ENCODE peak calls at places on chromosomes 12 and 14, in nine cellular contexts. L, O, K, V, G, R, N, I and F are unnamed samples.

GRCh38 chr14:62056789-62057188 is 294.6 kb downstream of the SNAPC1 start:
- DNase-seq in L (no peak), O (no peak), K (no peak), V (no peak), G (no peak), R (no peak), N (no peak), I (no peak), F (no peak)

GRCh38 chr12:120620624-120621023 is 19.8 kb upstream of the CABP1 start:
- DNase-seq in L (no peak), O (peak; percentile 74), K (no peak), V (no peak), G (no peak), R (no peak), N (no peak), I (peak; percentile 85), F (no peak)

GRCh38 chr12:132866251-132866828 is 21.1 kb downstream of the CHFR start:
- DNase-seq in L (no peak), O (no peak), K (peak; percentile 71), V (no peak), G (no peak), R (no peak), N (peak; percentile 71), I (no peak), F (no peak)

GRCh38 chr12:100554608-100555077 is 18.8 kb upstream of the GAS2L3 start:
- DNase-seq in L (peak; percentile 55), O (no peak), K (peak; percentile 82), V (peak; percentile 69), G (no peak), R (no peak), N (peak; percentile 89), I (no peak), F (peak; percentile 38)

GRCh38 chr14:72810201-72810600 is 83.7 kb downstream of the DPF3 start:
- DNase-seq in L (no peak), O (no peak), K (no peak), V (no peak), G (no peak), R (no peak), N (no peak), I (peak; percentile 49), F (no peak)

GRCh38 chr14:29724991-29725390 is 202.7 kb downstream of the PRKD1 start:
- DNase-seq in L (peak; percentile 76), O (no peak), K (peak; percentile 49), V (no peak), G (no peak), R (no peak), N (peak; percentile 77), I (no peak), F (no peak)

GRCh38 chr12:96070670-96071279 is 35.4 kb upstream of the LTA4H start:
- DNase-seq in L (peak; percentile 21), O (peak; percentile 13), K (peak; percentile 28), V (no peak), G (no peak), R (no peak), N (peak; percentile 42), I (peak; percentile 48), F (peak; percentile 85)

GRCh38 chr12:21985155-21985554 is 43.9 kb upstream of the ABCC9 start:
- DNase-seq in L (no peak), O (no peak), K (no peak), V (no peak), G (no peak), R (no peak), N (no peak), I (no peak), F (no peak)

GRCh38 chr14:25041898-25042297 is 8.0 kb downstream of the STXBP6 start:
- DNase-seq in L (no peak), O (no peak), K (peak; percentile 13), V (no peak), G (no peak), R (no peak), N (no peak), I (no peak), F (no peak)

GRCh38 chr12:58860788-58861240 is 59.5 kb downstream of the LRIG3 start:
- DNase-seq in L (no peak), O (no peak), K (no peak), V (no peak), G (no peak), R (no peak), N (no peak), I (no peak), F (no peak)

GRCh38 chr12:66137937-66138336 is 7.4 kb upstream of the LLPH start:
- DNase-seq in L (no peak), O (no peak), K (no peak), V (no peak), G (no peak), R (no peak), N (no peak), I (no peak), F (no peak)

GRCh38 chr12:49762468-49762847 is 21.1 kb downstream of the TMBIM6 start:
- DNase-seq in L (no peak), O (no peak), K (no peak), V (no peak), G (no peak), R (no peak), N (no peak), I (no peak), F (no peak)

GRCh38 chr14:106318700-106319099 is 792.3 kb downstream of the TMEM121 start:
- DNase-seq in L (no peak), O (no peak), K (no peak), V (peak; percentile 57), G (no peak), R (no peak), N (no peak), I (peak; percentile 54), F (no peak)

DNA sequence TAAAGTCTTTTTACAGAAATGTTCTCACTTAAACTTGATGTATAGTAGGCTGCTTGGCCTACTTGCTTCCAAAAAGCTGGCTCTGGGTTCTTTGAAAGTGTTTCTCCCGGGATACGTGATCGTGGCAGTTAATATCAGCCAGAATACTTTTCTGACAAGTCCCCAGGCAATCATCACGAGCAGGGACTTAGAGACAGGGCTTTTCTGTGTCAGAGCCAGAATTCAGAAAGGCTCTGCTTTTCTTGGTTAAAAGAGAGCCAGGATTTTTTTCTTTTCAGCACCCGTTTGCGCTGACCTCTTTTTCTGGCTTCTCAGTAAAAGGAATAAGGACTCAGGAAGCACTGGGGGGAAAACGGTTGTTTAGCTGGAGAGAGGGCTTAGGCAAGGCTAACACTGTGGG is 57.8 kb upstream of the ARHGAP5 start:
- DNase-seq in L (no peak), O (no peak), K (no peak), V (no peak), G (no peak), R (no peak), N (no peak), I (no peak), F (no peak)
- H3K27ac ChIP-seq in L (no peak overlapping the region), O (no peak overlapping the region), K (no peak overlapping the region), V (no peak overlapping the region), G (no peak overlapping the region), R (peak overlapping the region; percentile 65), N (no peak overlapping the region), I (no peak overlapping the region), F (no peak overlapping the region)

DNA sequence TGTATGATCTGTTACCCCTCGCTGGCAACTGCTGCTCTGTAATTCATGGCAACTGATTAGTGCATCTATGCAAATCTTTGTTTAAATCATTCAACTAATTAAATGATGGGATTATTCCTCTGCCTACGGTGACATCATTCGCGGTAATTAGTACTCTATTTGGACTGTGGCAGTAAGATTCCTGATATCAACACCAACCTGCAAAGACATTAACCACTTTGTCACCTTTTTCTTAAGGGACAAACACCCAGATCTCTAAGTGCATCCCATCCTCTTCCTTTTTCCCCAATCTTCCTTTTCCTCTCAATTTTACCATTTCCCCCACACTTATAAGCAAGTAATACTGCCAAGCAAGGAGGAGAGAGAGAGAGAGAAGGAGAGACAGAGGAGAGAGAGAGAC is 2.4 kb upstream of the LMO3 start:
- DNase-seq in L (no peak), O (no peak), K (no peak), V (no peak), G (no peak), R (no peak), N (no peak), I (no peak), F (no peak)
- H3K4me3 ChIP-seq in L (no peak overlapping the region), O (no peak overlapping the region), K (no peak overlapping the region), V (no peak overlapping the region), G (no peak overlapping the region), R (no peak overlapping the region), N (no peak overlapping the region), I (no peak overlapping the region), F (peak overlapping the region; percentile 19)

DNA sequence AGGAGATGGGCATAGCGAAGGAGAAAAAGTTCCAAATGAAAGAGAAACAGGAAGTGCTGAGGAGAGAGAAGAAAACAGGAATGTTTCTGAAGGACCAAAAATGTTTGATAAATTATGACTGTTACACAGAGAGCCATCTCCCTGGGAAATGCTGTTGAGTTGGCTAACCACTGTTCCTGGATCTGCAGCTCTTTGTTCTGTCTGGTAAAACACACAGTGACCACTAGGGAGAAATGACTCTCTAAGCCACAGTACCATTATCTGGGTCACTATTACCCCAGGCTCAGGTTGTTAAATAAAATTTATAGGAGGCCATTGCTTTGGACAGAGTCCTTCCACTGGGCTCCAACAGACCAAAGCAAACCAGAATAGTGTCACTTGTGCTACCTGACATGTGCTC is 219.3 kb downstream of the CRADD start:
- DNase-seq in L (no peak), O (no peak), K (peak; percentile 35), V (no peak), G (no peak), R (no peak), N (no peak), I (no peak), F (no peak)
- TF ChIP-seq CTCF in L (peak; percentile 19), O (no peak), K (no peak), V (no peak), G (no peak), R (no peak), N (no peak), I (no peak), F (peak; percentile 21)

DNA sequence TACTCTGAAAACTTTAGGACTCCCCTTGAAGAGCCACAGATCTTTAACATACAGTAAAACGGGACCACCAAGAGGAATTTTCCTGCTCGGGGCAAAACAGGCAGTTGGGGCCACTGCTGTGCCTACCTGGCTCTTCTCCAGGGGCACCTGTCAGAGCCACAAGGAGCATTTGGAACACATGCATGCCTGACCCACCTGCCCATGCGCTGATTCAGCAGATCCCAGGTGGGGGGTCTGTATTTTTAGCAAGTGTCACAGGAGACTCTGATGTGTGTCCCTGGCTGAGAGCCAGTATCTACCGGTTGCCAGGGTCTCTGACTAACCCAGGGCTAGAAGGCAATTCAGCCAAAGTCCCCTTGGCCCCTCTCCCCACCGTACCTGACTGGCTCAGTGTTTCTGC is 6.5 kb downstream of the CTDSP2 start:
- DNase-seq in L (no peak), O (no peak), K (no peak), V (no peak), G (no peak), R (no peak), N (no peak), I (no peak), F (no peak)
- H3K27ac ChIP-seq in L (peak overlapping the region; percentile 87), O (peak overlapping the region; percentile 98), K (no peak overlapping the region), V (no peak overlapping the region), G (peak overlapping the region; percentile 10), R (peak overlapping the region; percentile 71), N (no peak overlapping the region), I (no peak overlapping the region), F (no peak overlapping the region)

GRCh38 chr12:122282066-122282465 is 15.8 kb upstream of the VPS33A start:
- DNase-seq in L (no peak), O (no peak), K (peak; percentile 87), V (no peak), G (no peak), R (no peak), N (peak; percentile 29), I (no peak), F (no peak)

GRCh38 chr12:122275459-122275858 is 9.2 kb upstream of the VPS33A start:
- DNase-seq in L (no peak), O (no peak), K (no peak), V (no peak), G (no peak), R (no peak), N (no peak), I (no peak), F (no peak)

GRCh38 chr12:122276242-122276641 is 9.9 kb upstream of the VPS33A start:
- DNase-seq in L (no peak), O (no peak), K (no peak), V (no peak), G (no peak), R (no peak), N (no peak), I (no peak), F (no peak)
- H3K4me3 ChIP-seq in L (no peak overlapping the region), O (no peak overlapping the region), K (no peak overlapping the region), V (no peak overlapping the region), G (no peak overlapping the region), R (no peak overlapping the region), N (no peak overlapping the region), I (no peak overlapping the region), F (no peak overlapping the region)